ENCODE peak calls at places on chromosomes 16 and 17, in six cellular contexts. One of them, this sample, is unnamed.

GRCh38 chr16:64136743-64137142 is 985.1 kb downstream of the CDH11 start:
- DNase-seq in nephron progenitor cell: no peak
- DNase-seq in caudate nucleus: no peak
- DNase-seq in mesenchymal stem cell: no peak
- DNase-seq in left ventricle myocardium inferior: no peak
- DNase-seq in AG10803: no peak
- DNase-seq in this sample: no peak

GRCh38 chr17:50028207-50029120 is 27.4 kb upstream of the ITGA3 start:
- DNase-seq in nephron progenitor cell: peak; percentile 64
- DNase-seq in caudate nucleus: no peak
- DNase-seq in mesenchymal stem cell: peak; percentile 37
- DNase-seq in left ventricle myocardium inferior: no peak
- DNase-seq in AG10803: peak; percentile 82
- DNase-seq in this sample: peak; percentile 62

GRCh38 chr17:67223924-67224323 is 21.1 kb downstream of the HELZ start:
- DNase-seq in nephron progenitor cell: no peak
- DNase-seq in caudate nucleus: no peak
- DNase-seq in mesenchymal stem cell: no peak
- DNase-seq in left ventricle myocardium inferior: no peak
- DNase-seq in AG10803: no peak
- DNase-seq in this sample: no peak

GRCh38 chr17:57600092-57600491 is 145.0 kb downstream of the CCDC182 start:
- DNase-seq in nephron progenitor cell: no peak
- DNase-seq in caudate nucleus: no peak
- DNase-seq in mesenchymal stem cell: peak; percentile 16
- DNase-seq in left ventricle myocardium inferior: no peak
- DNase-seq in AG10803: peak; percentile 40
- DNase-seq in this sample: no peak

GRCh38 chr17:82751571-82752370 is at the start of gene TBCD:
- DNase-seq in nephron progenitor cell: peak; percentile 95
- DNase-seq in caudate nucleus: peak; percentile 87
- DNase-seq in mesenchymal stem cell: peak; percentile 89
- DNase-seq in left ventricle myocardium inferior: peak; percentile 88
- DNase-seq in AG10803: peak; percentile 89
- DNase-seq in this sample: peak; percentile 92

GRCh38 chr17:39752241-39752831 is 14.6 kb downstream of the GRB7 start:
- DNase-seq in nephron progenitor cell: peak; percentile 27
- DNase-seq in caudate nucleus: no peak
- DNase-seq in mesenchymal stem cell: no peak
- DNase-seq in left ventricle myocardium inferior: no peak
- DNase-seq in AG10803: no peak
- DNase-seq in this sample: no peak

GRCh38 chr17:48030531-48030930 is 7.1 kb downstream of the COPZ2 start:
- DNase-seq in nephron progenitor cell: no peak
- DNase-seq in caudate nucleus: no peak
- DNase-seq in mesenchymal stem cell: no peak
- DNase-seq in left ventricle myocardium inferior: no peak
- DNase-seq in AG10803: peak; percentile 56
- DNase-seq in this sample: no peak

GRCh38 chr16:54284319-54284930 is 2.2 kb downstream of the IRX3 start:
- DNase-seq in nephron progenitor cell: peak; percentile 70
- DNase-seq in caudate nucleus: no peak
- DNase-seq in mesenchymal stem cell: no peak
- DNase-seq in left ventricle myocardium inferior: no peak
- DNase-seq in AG10803: peak; percentile 21
- DNase-seq in this sample: no peak